ENCODE peak calls at places on chromosomes 7 and 10, in five cellular contexts. One of them, this sample, is unnamed.

GRCh38 chr10:87818505-87819273 is 663 bp upstream of the ATAD1 start:
- DNase-seq in AG04450: no peak
- DNase-seq in fibroblast of lung: peak; percentile 8
- DNase-seq in PC-9: peak; percentile 29
- DNase-seq in right cardiac atrium: peak; percentile 46
- DNase-seq in this sample: peak; percentile 54

GRCh38 chr10:100327007-100327700 is 2.9 kb downstream of the PKD2L1 start:
- DNase-seq in AG04450: no peak
- DNase-seq in fibroblast of lung: no peak
- DNase-seq in PC-9: no peak
- DNase-seq in right cardiac atrium: no peak
- DNase-seq in this sample: no peak

GRCh38 chr10:75599875-75600648 is 168.6 kb downstream of the LRMDA start:
- DNase-seq in AG04450: no peak
- DNase-seq in fibroblast of lung: no peak
- DNase-seq in PC-9: no peak
- DNase-seq in right cardiac atrium: no peak
- DNase-seq in this sample: no peak

GRCh38 chr7:105309235-105310156 is 79.2 kb downstream of the SRPK2 start:
- DNase-seq in AG04450: no peak
- DNase-seq in fibroblast of lung: no peak
- DNase-seq in PC-9: no peak
- DNase-seq in right cardiac atrium: no peak
- DNase-seq in this sample: no peak

GRCh38 chr7:34070486-34071323 is 165.4 kb downstream of the BMPER start:
- DNase-seq in AG04450: no peak
- DNase-seq in fibroblast of lung: peak; percentile 84
- DNase-seq in PC-9: no peak
- DNase-seq in right cardiac atrium: no peak
- DNase-seq in this sample: no peak

GRCh38 chr10:51368943-51369342 is 294.7 kb downstream of the PRKG1 start:
- DNase-seq in AG04450: no peak
- DNase-seq in fibroblast of lung: no peak
- DNase-seq in PC-9: no peak
- DNase-seq in right cardiac atrium: no peak
- DNase-seq in this sample: no peak

GRCh38 chr7:115221484-115221883 is 299.6 kb downstream of the MDFIC start:
- DNase-seq in AG04450: no peak
- DNase-seq in fibroblast of lung: peak; percentile 70
- DNase-seq in PC-9: no peak
- DNase-seq in right cardiac atrium: no peak
- DNase-seq in this sample: no peak

GRCh38 chr7:80385512-80385911 is 126.4 kb downstream of the GNAT3 start:
- DNase-seq in AG04450: no peak
- DNase-seq in fibroblast of lung: peak; percentile 67
- DNase-seq in PC-9: no peak
- DNase-seq in right cardiac atrium: no peak
- DNase-seq in this sample: no peak

GRCh38 chr7:155213385-155213784 is 84.3 kb upstream of the INSIG1 start:
- DNase-seq in AG04450: no peak
- DNase-seq in fibroblast of lung: peak; percentile 36
- DNase-seq in PC-9: no peak
- DNase-seq in right cardiac atrium: no peak
- DNase-seq in this sample: peak; percentile 50

GRCh38 chr7:86708334-86708733 is 64.6 kb downstream of the GRM3 start:
- DNase-seq in AG04450: no peak
- DNase-seq in fibroblast of lung: no peak
- DNase-seq in PC-9: no peak
- DNase-seq in right cardiac atrium: no peak
- DNase-seq in this sample: no peak

GRCh38 chr7:50648076-50648475 is 82.9 kb upstream of the DDC start:
- DNase-seq in AG04450: no peak
- DNase-seq in fibroblast of lung: no peak
- DNase-seq in PC-9: no peak
- DNase-seq in right cardiac atrium: no peak
- DNase-seq in this sample: no peak

GRCh38 chr7:150945853-150946825 is 32.0 kb downstream of the KCNH2 start:
- DNase-seq in AG04450: no peak
- DNase-seq in fibroblast of lung: no peak
- DNase-seq in PC-9: no peak
- DNase-seq in right cardiac atrium: peak; percentile 88
- DNase-seq in this sample: peak; percentile 78

GRCh38 chr10:125230251-125230650 is 69.9 kb upstream of the CTBP2 start:
- DNase-seq in AG04450: no peak
- DNase-seq in fibroblast of lung: peak; percentile 65
- DNase-seq in PC-9: no peak
- DNase-seq in right cardiac atrium: no peak
- DNase-seq in this sample: no peak

GRCh38 chr7:114181280-114181679 is 233.3 kb upstream of the FOXP2 start:
- DNase-seq in AG04450: no peak
- DNase-seq in fibroblast of lung: no peak
- DNase-seq in PC-9: no peak
- DNase-seq in right cardiac atrium: no peak
- DNase-seq in this sample: no peak

GRCh38 chr7:46247622-46248181 is 326.6 kb upstream of the IGFBP3 start:
- DNase-seq in AG04450: no peak
- DNase-seq in fibroblast of lung: no peak
- DNase-seq in PC-9: no peak
- DNase-seq in right cardiac atrium: no peak
- DNase-seq in this sample: no peak

GRCh38 chr7:40749877-40750276 is 615.1 kb downstream of the SUGCT start:
- DNase-seq in AG04450: no peak
- DNase-seq in fibroblast of lung: peak; percentile 12
- DNase-seq in PC-9: no peak
- DNase-seq in right cardiac atrium: no peak
- DNase-seq in this sample: no peak

GRCh38 chr10:65805993-65806392 is 1119.8 kb upstream of the LRRTM3 start:
- DNase-seq in AG04450: no peak
- DNase-seq in fibroblast of lung: no peak
- DNase-seq in PC-9: no peak
- DNase-seq in right cardiac atrium: no peak
- DNase-seq in this sample: no peak

GRCh38 chr7:47542051-47542450 is 39.9 kb downstream of the TNS3 start:
- DNase-seq in AG04450: no peak
- DNase-seq in fibroblast of lung: no peak
- DNase-seq in PC-9: no peak
- DNase-seq in right cardiac atrium: no peak
- DNase-seq in this sample: no peak

GRCh38 chr7:95609277-95609971 is 13.1 kb upstream of the PDK4 start:
- DNase-seq in AG04450: no peak
- DNase-seq in fibroblast of lung: peak; percentile 88
- DNase-seq in PC-9: peak; percentile 8
- DNase-seq in right cardiac atrium: peak; percentile 46
- DNase-seq in this sample: peak; percentile 44

GRCh38 chr10:92822060-92822634 is 26.2 kb upstream of the EXOC6 start:
- DNase-seq in AG04450: peak; percentile 73
- DNase-seq in fibroblast of lung: peak; percentile 89
- DNase-seq in PC-9: peak; percentile 4
- DNase-seq in right cardiac atrium: no peak
- DNase-seq in this sample: no peak

GRCh38 chr10:31207636-31208035 is 111.4 kb upstream of the ZEB1 start:
- DNase-seq in AG04450: no peak
- DNase-seq in fibroblast of lung: no peak
- DNase-seq in PC-9: no peak
- DNase-seq in right cardiac atrium: no peak
- DNase-seq in this sample: no peak

GRCh38 chr10:119252051-119252465 is 44.7 kb downstream of the GRK5 start:
- DNase-seq in AG04450: no peak
- DNase-seq in fibroblast of lung: peak; percentile 49
- DNase-seq in PC-9: no peak
- DNase-seq in right cardiac atrium: peak; percentile 79
- DNase-seq in this sample: no peak

GRCh38 chr7:136163333-136163732 is 186.2 kb upstream of the MTPN start:
- DNase-seq in AG04450: no peak
- DNase-seq in fibroblast of lung: peak; percentile 44
- DNase-seq in PC-9: no peak
- DNase-seq in right cardiac atrium: no peak
- DNase-seq in this sample: no peak

GRCh38 chr7:64871761-64872160 is 31.3 kb upstream of the ZNF273 start:
- DNase-seq in AG04450: no peak
- DNase-seq in fibroblast of lung: no peak
- DNase-seq in PC-9: no peak
- DNase-seq in right cardiac atrium: no peak
- DNase-seq in this sample: no peak

GRCh38 chr7:90728568-90728967 is 132.4 kb downstream of the CDK14 start:
- DNase-seq in AG04450: no peak
- DNase-seq in fibroblast of lung: no peak
- DNase-seq in PC-9: no peak
- DNase-seq in right cardiac atrium: no peak
- DNase-seq in this sample: no peak

GRCh38 chr10:34187201-34187600 is 627.9 kb downstream of the PARD3 start:
- DNase-seq in AG04450: no peak
- DNase-seq in fibroblast of lung: peak; percentile 14
- DNase-seq in PC-9: no peak
- DNase-seq in right cardiac atrium: no peak
- DNase-seq in this sample: no peak

GRCh38 chr7:154503962-154504550 is 451.9 kb downstream of the DPP6 start:
- DNase-seq in AG04450: no peak
- DNase-seq in fibroblast of lung: peak; percentile 37
- DNase-seq in PC-9: no peak
- DNase-seq in right cardiac atrium: no peak
- DNase-seq in this sample: no peak

GRCh38 chr10:108204528-108205313 is 1040.2 kb upstream of the SORCS1 start:
- DNase-seq in AG04450: no peak
- DNase-seq in fibroblast of lung: peak; percentile 16
- DNase-seq in PC-9: no peak
- DNase-seq in right cardiac atrium: no peak
- DNase-seq in this sample: no peak

GRCh38 chr7:137755846-137756685 is 90.7 kb downstream of the DGKI start:
- DNase-seq in AG04450: no peak
- DNase-seq in fibroblast of lung: no peak
- DNase-seq in PC-9: no peak
- DNase-seq in right cardiac atrium: no peak
- DNase-seq in this sample: no peak

DNA sequence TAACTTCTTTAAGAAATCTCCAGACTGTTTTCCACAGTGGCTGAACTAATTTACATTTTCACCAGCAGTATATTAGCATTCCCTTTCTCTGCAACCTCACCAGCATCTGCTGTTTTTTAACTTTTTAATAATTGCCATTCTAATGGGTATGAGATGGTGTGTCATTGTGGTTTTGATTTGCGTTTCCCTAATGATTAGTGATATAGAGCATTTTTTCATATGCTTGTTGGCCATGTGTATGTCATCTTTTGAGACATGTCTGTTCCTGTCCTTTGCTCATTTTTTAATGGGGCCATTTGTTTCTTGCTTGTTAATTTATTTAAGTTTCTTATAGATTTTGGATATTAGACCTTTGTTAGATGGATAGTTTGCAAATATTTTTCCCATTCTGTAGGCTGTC is 68.8 kb downstream of the SLC39A12 start:
- DNase-seq in AG04450: no peak
- DNase-seq in fibroblast of lung: no peak
- DNase-seq in PC-9: no peak
- DNase-seq in right cardiac atrium: no peak
- DNase-seq in this sample: no peak
- H3K9me3 ChIP-seq in AG04450: no peaks in the 10 kb centered on the region
- H3K9me3 ChIP-seq in fibroblast of lung: no peaks in the 10 kb centered on the region
- H3K9me3 ChIP-seq in PC-9: no peaks in the 10 kb centered on the region
- H3K9me3 ChIP-seq in right cardiac atrium: no peaks in the 10 kb centered on the region
- H3K9me3 ChIP-seq in this sample: no peaks in the 10 kb centered on the region

GRCh38 chr7:15159239-15159638 is 256.7 kb upstream of the DGKB start:
- DNase-seq in AG04450: no peak
- DNase-seq in fibroblast of lung: no peak
- DNase-seq in PC-9: no peak
- DNase-seq in right cardiac atrium: no peak
- DNase-seq in this sample: no peak
- H3K9me3 ChIP-seq in AG04450: no peaks in the 10 kb centered on the region
- H3K9me3 ChIP-seq in fibroblast of lung: no peaks in the 10 kb centered on the region
- H3K9me3 ChIP-seq in PC-9: no peaks in the 10 kb centered on the region
- H3K9me3 ChIP-seq in right cardiac atrium: no peaks in the 10 kb centered on the region
- H3K9me3 ChIP-seq in this sample: no peaks in the 10 kb centered on the region

GRCh38 chr7:158274996-158275395 is 312.6 kb downstream of the PTPRN2 start:
- DNase-seq in AG04450: no peak
- DNase-seq in fibroblast of lung: no peak
- DNase-seq in PC-9: no peak
- DNase-seq in right cardiac atrium: no peak
- DNase-seq in this sample: peak; percentile 63

GRCh38 chr7:158274404-158274811 is 313.2 kb downstream of the PTPRN2 start:
- DNase-seq in AG04450: no peak
- DNase-seq in fibroblast of lung: no peak
- DNase-seq in PC-9: no peak
- DNase-seq in right cardiac atrium: no peak
- DNase-seq in this sample: peak; percentile 73

GRCh38 chr7:158276414-158277218 is 311.0 kb downstream of the PTPRN2 start:
- DNase-seq in AG04450: no peak
- DNase-seq in fibroblast of lung: no peak
- DNase-seq in PC-9: no peak
- DNase-seq in right cardiac atrium: no peak
- DNase-seq in this sample: peak; percentile 73

GRCh38 chr7:158277219-158278141 is 310.1 kb downstream of the PTPRN2 start:
- DNase-seq in AG04450: no peak
- DNase-seq in fibroblast of lung: no peak
- DNase-seq in PC-9: no peak
- DNase-seq in right cardiac atrium: no peak
- DNase-seq in this sample: peak; percentile 29

DNA sequence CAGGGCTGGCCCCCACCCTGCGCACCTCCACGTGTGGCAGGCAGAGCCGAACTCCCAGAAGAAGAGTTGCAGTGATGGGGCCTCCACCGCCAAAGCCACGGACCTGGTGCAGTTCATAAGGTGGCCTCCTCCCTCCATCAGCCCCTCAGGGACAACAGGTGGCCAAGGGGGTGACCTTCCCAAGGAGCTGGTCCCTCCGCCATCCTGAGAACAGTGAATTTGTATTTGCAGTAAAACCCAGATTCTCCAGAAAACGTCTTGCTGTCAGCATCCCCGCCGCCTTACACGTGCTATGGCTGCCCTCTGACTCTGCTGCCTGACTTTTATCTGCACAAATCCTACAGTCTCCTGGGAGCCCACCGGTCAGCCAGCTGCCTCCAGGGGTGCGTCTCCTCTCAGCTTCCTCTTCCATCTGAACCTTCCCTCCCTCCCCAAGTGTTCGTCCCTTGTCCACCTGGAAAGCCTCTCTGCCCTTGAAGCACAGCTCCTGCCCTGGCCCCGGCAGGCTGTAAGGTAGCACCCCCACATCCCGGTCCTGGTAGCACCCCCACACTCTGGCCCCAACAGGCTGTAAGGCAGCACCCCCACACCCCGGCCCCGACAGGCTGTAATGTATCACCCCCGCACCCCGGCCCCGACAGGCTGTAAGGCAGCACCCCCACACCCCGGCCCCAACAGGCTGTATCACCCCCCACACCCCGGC is 311.8 kb downstream of the PTPRN2 start:
- DNase-seq in AG04450: no peak
- DNase-seq in fibroblast of lung: no peak
- DNase-seq in PC-9: no peak
- DNase-seq in right cardiac atrium: no peak
- DNase-seq in this sample: peak; percentile 58
- H3K9me3 ChIP-seq in AG04450: peaks cover 98% of the 10 kb centered on the region
- H3K9me3 ChIP-seq in fibroblast of lung: no peaks in the 10 kb centered on the region
- H3K9me3 ChIP-seq in PC-9: no peaks in the 10 kb centered on the region
- H3K9me3 ChIP-seq in right cardiac atrium: no peaks in the 10 kb centered on the region
- H3K9me3 ChIP-seq in this sample: no peaks in the 10 kb centered on the region

DNA sequence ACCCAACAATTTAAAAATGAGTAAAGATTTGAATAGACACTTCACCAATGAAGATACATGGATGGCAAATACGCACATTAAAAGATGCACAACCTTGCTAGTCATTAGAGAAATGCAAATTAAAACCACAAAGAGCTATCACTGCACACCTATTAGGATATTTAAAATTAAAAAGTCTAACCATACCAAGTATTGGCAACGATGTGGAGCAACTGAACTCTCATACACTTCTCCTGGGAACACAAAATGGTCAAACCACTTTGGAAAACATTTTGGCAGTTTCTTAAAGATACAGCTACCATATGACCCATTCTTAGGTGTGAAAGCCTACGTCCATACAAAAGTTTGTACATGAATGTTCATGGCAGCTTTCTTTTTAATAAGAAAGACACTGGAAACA is 36.1 kb downstream of the DCLRE1C start:
- DNase-seq in AG04450: no peak
- DNase-seq in fibroblast of lung: no peak
- DNase-seq in PC-9: no peak
- DNase-seq in right cardiac atrium: no peak
- DNase-seq in this sample: no peak
- H3K9me3 ChIP-seq in AG04450: peaks cover 4% of the 10 kb centered on the region
- H3K9me3 ChIP-seq in fibroblast of lung: no peaks in the 10 kb centered on the region
- H3K9me3 ChIP-seq in PC-9: no peaks in the 10 kb centered on the region
- H3K9me3 ChIP-seq in right cardiac atrium: no peaks in the 10 kb centered on the region
- H3K9me3 ChIP-seq in this sample: no peaks in the 10 kb centered on the region